ENCODE peak calls at places on chromosomes 6 and 20, in four cellular contexts. Y, V, C and M are unnamed samples.

GRCh38 chr20:407097-407952 is 774 bp upstream of the RBCK1 start:
- DNase-seq in V (peak), C (peak), Y (peak), M (peak)

GRCh38 chr20:1875762-1876161 is 19.4 kb upstream of the SIRPA start:
- DNase-seq in Y (no peak), V (no peak), C (no peak), M (no peak)

GRCh38 chr6:54813901-54814300 is 32.7 kb upstream of the FAM83B start:
- DNase-seq in V (no peak), Y (no peak), C (no peak), M (no peak)

GRCh38 chr20:43034981-43035724 is 154.6 kb downstream of the PTPRT start:
- DNase-seq in C (no peak), Y (no peak), V (no peak), M (no peak)

GRCh38 chr6:111872521-111873177 is 603 bp downstream of the FYN start:
- DNase-seq in C (no peak), Y (no peak), V (peak), M (peak)

GRCh38 chr20:19497064-19497463 is 261.0 kb upstream of the RIN2 start:
- DNase-seq in C (no peak), V (no peak), Y (no peak), M (no peak)

GRCh38 chr6:21137708-21138358 is 455.7 kb upstream of the SOX4 start:
- DNase-seq in V (no peak), C (no peak), Y (no peak), M (peak)

GRCh38 chr20:278181-278580 is 12.4 kb downstream of the C20orf96 start:
- DNase-seq in C (no peak), Y (no peak), V (no peak), M (no peak)

GRCh38 chr6:12718025-12718424 is 1.5 kb downstream of the PHACTR1 start:
- DNase-seq in Y (peak), V (no peak), C (no peak), M (no peak)

GRCh38 chr6:41429506-41430504 is 94.4 kb downstream of the NCR2 start:
- DNase-seq in V (no peak), C (no peak), Y (no peak), M (no peak)

GRCh38 chr6:50093938-50094272 is 44.2 kb upstream of the DEFB112 start:
- DNase-seq in Y (peak), C (no peak), V (no peak), M (no peak)

GRCh38 chr6:144234935-144235334 is 50.2 kb upstream of the UTRN start:
- DNase-seq in V (no peak), Y (no peak), C (no peak), M (no peak)

GRCh38 chr6:67886840-67887292 is 748.2 kb upstream of the ADGRB3 start:
- DNase-seq in Y (no peak), C (no peak), V (no peak), M (no peak)

GRCh38 chr6:11288065-11288464 is 55.6 kb upstream of the NEDD9 start:
- DNase-seq in C (no peak), V (no peak), Y (no peak), M (no peak)

GRCh38 chr6:75932067-75932466 is 140.4 kb downstream of the IMPG1 start:
- DNase-seq in V (peak), Y (peak), C (no peak), M (peak)

DNA sequence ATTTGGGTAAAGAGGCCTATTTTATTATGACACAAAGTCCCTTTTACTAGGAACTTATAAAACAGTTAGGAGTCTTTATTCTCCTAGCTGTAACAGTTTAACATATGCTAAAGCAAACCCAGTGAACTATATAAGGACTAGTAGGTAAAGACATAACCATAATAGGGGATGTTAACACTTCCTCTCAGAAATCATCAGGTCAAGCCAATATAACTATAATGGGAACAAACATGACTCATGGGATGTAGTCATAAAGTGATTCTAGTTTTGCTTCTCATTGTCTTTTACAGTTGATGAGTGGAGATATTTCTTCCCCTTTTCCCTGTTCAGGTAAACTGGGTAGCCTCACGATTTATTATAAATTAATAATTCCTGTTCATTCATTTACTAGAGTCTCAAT is 9.7 kb downstream of the PTCHD4 start:
- DNase-seq in V (no peak), Y (no peak), C (no peak), M (peak)
- TF ChIP-seq JUN in V (no peak), Y (no peak), C (no peak), M (peak)

GRCh38 chr6:28838289-28838633 is 85.5 kb downstream of the TRIM27 start:
- DNase-seq in V (peak), C (no peak), Y (peak), M (peak)
- TF ChIP-seq POLR2AphosphoS5 in V (no peak), C (no peak), Y (no peak), M (no peak)

GRCh38 chr6:132527791-132528190 is 10.3 kb upstream of the TAAR9 start:
- DNase-seq in C (no peak), Y (no peak), V (no peak), M (no peak)
- H3K9ac ChIP-seq in C (no peak), Y (no peak), V (no peak), M (no peak)

GRCh38 chr20:50415516-50416268 is 94.5 kb upstream of the PTPN1 start:
- DNase-seq in V (no peak), Y (peak), C (no peak), M (peak)

GRCh38 chr20:50416269-50416863 is 93.8 kb upstream of the PTPN1 start:
- DNase-seq in Y (no peak), C (no peak), V (no peak), M (no peak)

GRCh38 chr20:50413088-50413500 is 97.1 kb upstream of the PTPN1 start:
- DNase-seq in C (no peak), Y (peak), V (no peak), M (no peak)

GRCh38 chr20:50416930-50417329 is 93.3 kb upstream of the PTPN1 start:
- DNase-seq in Y (no peak), V (no peak), C (no peak), M (no peak)

GRCh38 chr20:50415031-50415515 is 95.1 kb upstream of the PTPN1 start:
- DNase-seq in C (no peak), V (no peak), Y (no peak), M (no peak)
- TF ChIP-seq JUN in C (no peak), V (no peak), Y (no peak), M (no peak)

GRCh38 chr6:32971581-32972352 is 3.4 kb downstream of the BRD2 start:
- DNase-seq in Y (peak), V (peak), C (peak), M (peak)
- TF ChIP-seq POLR2AphosphoS5 in Y (peak), V (peak), C (peak), M (peak)

GRCh38 chr20:50089140-50089786 is 23.7 kb downstream of the UBE2V1 start:
- DNase-seq in V (no peak), Y (no peak), C (no peak), M (no peak)

GRCh38 chr20:50083034-50083433 is 29.9 kb downstream of the UBE2V1 start:
- DNase-seq in C (no peak), V (no peak), Y (no peak), M (no peak)

GRCh38 chr20:50085146-50085480 is 27.8 kb downstream of the UBE2V1 start:
- DNase-seq in V (no peak), Y (no peak), C (no peak), M (no peak)

GRCh38 chr20:50088022-50088421 is 24.9 kb downstream of the UBE2V1 start:
- DNase-seq in V (no peak), C (no peak), Y (no peak), M (no peak)

DNA sequence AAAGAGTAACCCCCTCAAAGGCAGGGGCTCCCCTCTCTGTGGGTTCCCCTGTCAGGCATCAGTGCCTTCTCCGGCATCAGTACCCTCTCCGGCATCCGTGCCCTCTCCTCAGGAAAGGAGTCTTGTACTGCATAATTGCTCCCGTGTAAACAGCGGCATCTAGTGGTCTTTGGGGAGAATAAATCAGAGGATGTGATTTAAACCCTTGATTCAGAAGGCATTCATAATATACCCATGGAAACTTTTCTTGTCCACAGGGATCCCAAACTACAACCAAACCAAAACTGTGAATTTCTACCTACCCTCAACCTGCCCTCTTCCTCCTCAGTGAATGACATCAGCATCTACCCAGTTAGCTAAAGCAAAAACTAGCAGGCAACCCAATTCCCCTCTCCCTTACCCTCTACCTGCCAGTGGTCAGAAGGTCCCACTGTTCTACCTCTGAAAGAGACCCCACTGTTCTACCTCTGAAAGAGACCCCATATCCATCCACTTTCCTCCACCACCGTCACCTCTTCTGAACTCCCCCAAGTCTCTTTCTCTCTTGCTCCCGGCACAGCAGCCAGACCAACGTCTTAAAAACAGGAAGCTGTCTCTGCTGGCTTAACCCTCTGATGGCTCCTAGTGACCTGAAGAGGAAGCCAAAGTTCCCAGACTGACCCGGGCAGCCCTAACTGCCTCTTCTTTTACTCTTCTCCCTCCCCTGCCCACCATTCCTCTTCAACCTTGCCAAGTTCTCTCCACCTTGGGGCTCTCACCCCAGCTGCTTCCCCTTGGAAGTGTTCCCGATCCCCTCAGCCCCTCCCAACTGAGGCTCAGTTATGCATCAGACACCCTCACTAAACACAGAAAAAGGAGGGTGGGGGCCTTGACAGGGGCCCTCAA is 27.2 kb downstream of the UBE2V1 start:
- DNase-seq in Y (peak), C (no peak), V (peak), M (peak)
- H3K9ac ChIP-seq in Y (no peak), C (no peak), V (no peak), M (peak)